ENCODE peak calls at places on chromosomes 6 and 20, in four cellular contexts. One of them, this sample, is unnamed.

GRCh38 chr20:24402234-24402633 is 67.2 kb upstream of the SYNDIG1 start:
- DNase-seq in endothelial cell of umbilical vein: no peak
- DNase-seq in astrocyte: no peak
- DNase-seq in neural progenitor cell: no peak
- DNase-seq in this sample: no peak

GRCh38 chr6:33992191-33992590 is 153.7 kb downstream of the GRM4 start:
- DNase-seq in endothelial cell of umbilical vein: no peak
- DNase-seq in neural progenitor cell: no peak
- DNase-seq in astrocyte: no peak
- DNase-seq in this sample: no peak

GRCh38 chr6:43712590-43712989 is 25.0 kb upstream of the MRPS18A start:
- DNase-seq in astrocyte: no peak
- DNase-seq in endothelial cell of umbilical vein: no peak
- DNase-seq in neural progenitor cell: no peak
- DNase-seq in this sample: no peak

GRCh38 chr6:4084444-4085328 is 5.7 kb upstream of the FAM217A start:
- DNase-seq in endothelial cell of umbilical vein: no peak
- DNase-seq in neural progenitor cell: no peak
- DNase-seq in astrocyte: no peak
- DNase-seq in this sample: no peak

GRCh38 chr6:53615633-53616449 is 49.7 kb downstream of the KLHL31 start:
- DNase-seq in astrocyte: peak; percentile 83
- DNase-seq in endothelial cell of umbilical vein: no peak
- DNase-seq in neural progenitor cell: no peak
- DNase-seq in this sample: peak; percentile 82

GRCh38 chr20:62360854-62361798 is 6.0 kb downstream of the LAMA5 start:
- DNase-seq in astrocyte: no peak
- DNase-seq in endothelial cell of umbilical vein: no peak
- DNase-seq in neural progenitor cell: no peak
- DNase-seq in this sample: no peak

GRCh38 chr6:82143041-82143481 is 104.5 kb downstream of the IBTK start:
- DNase-seq in neural progenitor cell: no peak
- DNase-seq in astrocyte: peak; percentile 12
- DNase-seq in endothelial cell of umbilical vein: no peak
- DNase-seq in this sample: peak; percentile 37

GRCh38 chr6:165661416-165662001 is 1.5 kb downstream of the PDE10A start:
- DNase-seq in astrocyte: no peak
- DNase-seq in endothelial cell of umbilical vein: no peak
- DNase-seq in neural progenitor cell: peak; percentile 51
- DNase-seq in this sample: no peak

GRCh38 chr6:348860-349396 is 42.6 kb upstream of the IRF4 start:
- DNase-seq in astrocyte: no peak
- DNase-seq in endothelial cell of umbilical vein: no peak
- DNase-seq in neural progenitor cell: no peak
- DNase-seq in this sample: no peak

GRCh38 chr6:38080349-38080748 is 260.8 kb downstream of the ZFAND3 start:
- DNase-seq in endothelial cell of umbilical vein: peak; percentile 36
- DNase-seq in neural progenitor cell: no peak
- DNase-seq in astrocyte: peak; percentile 33
- DNase-seq in this sample: peak; percentile 43

GRCh38 chr20:23399568-23400241 is 21.6 kb downstream of the NAPB start:
- DNase-seq in endothelial cell of umbilical vein: no peak
- DNase-seq in neural progenitor cell: no peak
- DNase-seq in astrocyte: peak; percentile 84
- DNase-seq in this sample: no peak

GRCh38 chr6:159466934-159467333 is 226.1 kb downstream of the SOD2 start:
- DNase-seq in neural progenitor cell: no peak
- DNase-seq in endothelial cell of umbilical vein: no peak
- DNase-seq in astrocyte: no peak
- DNase-seq in this sample: no peak

GRCh38 chr6:109076421-109076820 is 18.2 kb downstream of the SESN1 start:
- DNase-seq in neural progenitor cell: no peak
- DNase-seq in endothelial cell of umbilical vein: peak; percentile 28
- DNase-seq in astrocyte: no peak
- DNase-seq in this sample: no peak

GRCh38 chr6:119575721-119576120 is 226.2 kb upstream of the MAN1A1 start:
- DNase-seq in neural progenitor cell: no peak
- DNase-seq in astrocyte: peak; percentile 74
- DNase-seq in endothelial cell of umbilical vein: no peak
- DNase-seq in this sample: peak; percentile 9

GRCh38 chr6:163667372-163668060 is 253.0 kb downstream of the QKI start:
- DNase-seq in neural progenitor cell: no peak
- DNase-seq in astrocyte: peak; percentile 44
- DNase-seq in endothelial cell of umbilical vein: no peak
- DNase-seq in this sample: peak; percentile 27

GRCh38 chr6:3341467-3341866 is 82.7 kb downstream of the PSMG4 start:
- DNase-seq in astrocyte: peak; percentile 91
- DNase-seq in endothelial cell of umbilical vein: no peak
- DNase-seq in neural progenitor cell: peak; percentile 69
- DNase-seq in this sample: peak; percentile 95

GRCh38 chr6:111663692-111664564 is 58.2 kb upstream of the TRAF3IP2 start:
- DNase-seq in astrocyte: peak; percentile 41
- DNase-seq in endothelial cell of umbilical vein: peak; percentile 38
- DNase-seq in neural progenitor cell: peak; percentile 92
- DNase-seq in this sample: peak; percentile 50

DNA sequence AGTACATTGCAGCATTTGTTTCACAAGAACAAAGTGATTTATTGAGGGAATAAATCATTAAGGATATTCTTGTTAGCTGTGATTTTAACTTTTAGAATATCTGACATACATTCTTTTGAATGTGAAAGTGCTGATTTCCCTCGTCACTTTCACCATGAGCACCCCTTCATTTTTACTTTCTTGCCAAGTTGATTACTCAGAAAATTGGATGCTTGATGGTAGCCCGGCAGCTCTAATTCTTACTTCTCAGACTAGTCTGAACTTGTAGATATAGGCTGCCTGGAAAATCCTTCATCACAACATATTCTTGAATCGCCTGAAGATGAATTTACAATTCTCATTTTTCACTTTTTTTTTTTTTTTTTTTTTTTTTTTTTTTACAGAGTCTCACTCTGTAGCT is 147.1 kb upstream of the SMLR1 start:
- DNase-seq in neural progenitor cell: no peak
- DNase-seq in astrocyte: peak; percentile 69
- DNase-seq in endothelial cell of umbilical vein: no peak
- DNase-seq in this sample: peak; percentile 74
- H2AFZ ChIP-seq in neural progenitor cell: no peak overlapping the region
- H2AFZ ChIP-seq in astrocyte: no peak overlapping the region
- H2AFZ ChIP-seq in endothelial cell of umbilical vein: no peak overlapping the region
- H2AFZ ChIP-seq in this sample: no peak overlapping the region

GRCh38 chr6:17724341-17724740 is 17.6 kb upstream of the NUP153 start:
- DNase-seq in endothelial cell of umbilical vein: no peak
- DNase-seq in neural progenitor cell: no peak
- DNase-seq in astrocyte: no peak
- DNase-seq in this sample: no peak

GRCh38 chr6:17730078-17730704 is 23.5 kb upstream of the NUP153 start:
- DNase-seq in endothelial cell of umbilical vein: no peak
- DNase-seq in neural progenitor cell: no peak
- DNase-seq in astrocyte: no peak
- DNase-seq in this sample: no peak

GRCh38 chr6:17725083-17725482 is 18.4 kb upstream of the NUP153 start:
- DNase-seq in endothelial cell of umbilical vein: peak; percentile 75
- DNase-seq in neural progenitor cell: no peak
- DNase-seq in astrocyte: peak; percentile 44
- DNase-seq in this sample: peak; percentile 64

GRCh38 chr6:17729223-17730077 is 22.7 kb upstream of the NUP153 start:
- DNase-seq in endothelial cell of umbilical vein: no peak
- DNase-seq in neural progenitor cell: no peak
- DNase-seq in astrocyte: no peak
- DNase-seq in this sample: no peak

GRCh38 chr6:17728551-17729222 is 22.0 kb upstream of the NUP153 start:
- DNase-seq in astrocyte: no peak
- DNase-seq in endothelial cell of umbilical vein: no peak
- DNase-seq in neural progenitor cell: no peak
- DNase-seq in this sample: no peak
- H3K4me3 ChIP-seq in astrocyte: no peak overlapping the region
- H3K4me3 ChIP-seq in endothelial cell of umbilical vein: no peak overlapping the region
- H3K4me3 ChIP-seq in neural progenitor cell: no peak overlapping the region
- H3K4me3 ChIP-seq in this sample: no peak overlapping the region

DNA sequence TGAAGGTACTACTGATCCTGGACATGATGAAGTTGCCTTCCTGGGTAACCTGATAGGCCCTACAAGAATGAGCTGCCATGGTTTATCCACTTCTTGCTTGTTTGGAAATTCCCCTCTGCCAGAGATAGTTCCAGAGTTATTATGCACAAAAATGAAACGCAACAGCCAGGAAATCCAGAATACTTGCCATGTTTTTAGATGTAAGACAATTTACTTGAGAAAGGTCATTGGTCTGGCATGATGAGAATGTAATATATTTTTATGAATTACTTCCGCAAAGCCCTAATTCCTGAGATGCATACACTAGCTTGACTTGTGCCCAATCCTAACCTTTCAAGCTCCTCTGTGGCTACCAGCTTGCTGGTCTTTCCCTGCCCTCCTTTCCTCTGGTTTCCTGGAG is 27.9 kb upstream of the NT5E start:
- DNase-seq in astrocyte: peak; percentile 65
- DNase-seq in neural progenitor cell: no peak
- DNase-seq in endothelial cell of umbilical vein: peak; percentile 29
- DNase-seq in this sample: no peak
- H2AFZ ChIP-seq in astrocyte: no peak overlapping the region
- H2AFZ ChIP-seq in neural progenitor cell: no peak overlapping the region
- H2AFZ ChIP-seq in endothelial cell of umbilical vein: peak overlapping the region; percentile 61
- H2AFZ ChIP-seq in this sample: no peak overlapping the region

GRCh38 chr20:15162061-15162740 is 824.8 kb upstream of the FLRT3 start:
- DNase-seq in astrocyte: no peak
- DNase-seq in neural progenitor cell: no peak
- DNase-seq in endothelial cell of umbilical vein: no peak
- DNase-seq in this sample: no peak
- H3K4me3 ChIP-seq in astrocyte: no peak overlapping the region
- H3K4me3 ChIP-seq in neural progenitor cell: no peak overlapping the region
- H3K4me3 ChIP-seq in endothelial cell of umbilical vein: no peak overlapping the region
- H3K4me3 ChIP-seq in this sample: no peak overlapping the region

DNA sequence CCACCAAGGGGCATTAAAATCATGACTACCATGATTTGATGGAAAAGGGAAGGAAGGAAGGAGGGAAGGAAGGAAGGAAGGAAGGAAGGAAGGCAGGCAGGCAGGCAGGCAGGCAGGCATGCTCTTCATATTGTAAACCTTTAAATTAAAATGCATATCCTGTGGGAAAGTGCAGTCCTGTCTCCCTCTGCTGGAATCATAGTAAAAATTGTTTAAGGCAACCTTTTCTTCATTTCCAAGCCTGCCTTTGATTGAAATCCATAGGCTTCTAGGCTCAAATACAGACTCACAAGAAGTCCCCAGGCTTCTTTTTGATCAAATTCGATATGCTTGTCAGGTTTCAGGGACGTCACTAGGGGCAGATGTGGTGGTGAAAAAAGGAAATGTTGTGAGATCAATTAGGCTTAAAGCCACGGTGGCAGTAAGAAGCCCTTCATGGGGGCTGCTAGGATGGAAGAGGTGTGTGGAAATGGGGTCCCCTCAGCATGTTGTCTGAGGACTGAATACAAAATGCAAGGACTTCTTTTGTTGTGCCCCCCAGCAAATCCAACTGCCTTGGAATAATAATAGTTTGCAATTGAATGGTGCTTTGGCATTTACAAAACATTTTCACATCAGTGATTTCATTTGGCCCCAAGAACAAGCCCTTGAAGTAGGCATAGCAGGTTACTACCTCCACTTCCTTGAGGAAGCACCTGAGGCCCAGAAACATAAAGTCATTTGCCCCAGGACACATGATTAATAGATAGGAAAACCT is 25.6 kb upstream of the GABRR1 start:
- DNase-seq in neural progenitor cell: peak; percentile 44
- DNase-seq in endothelial cell of umbilical vein: peak; percentile 60
- DNase-seq in astrocyte: peak; percentile 18
- DNase-seq in this sample: peak; percentile 36
- H2AFZ ChIP-seq in neural progenitor cell: peak overlapping the region; percentile 32
- H2AFZ ChIP-seq in endothelial cell of umbilical vein: no peak overlapping the region
- H2AFZ ChIP-seq in astrocyte: no peak overlapping the region
- H2AFZ ChIP-seq in this sample: no peak overlapping the region

GRCh38 chr20:50336631-50337030 is 146.0 kb downstream of the CEBPB start:
- DNase-seq in endothelial cell of umbilical vein: no peak
- DNase-seq in astrocyte: no peak
- DNase-seq in neural progenitor cell: no peak
- DNase-seq in this sample: peak; percentile 19

GRCh38 chr20:50339196-50339901 is 148.7 kb downstream of the CEBPB start:
- DNase-seq in endothelial cell of umbilical vein: no peak
- DNase-seq in neural progenitor cell: peak; percentile 29
- DNase-seq in astrocyte: peak; percentile 82
- DNase-seq in this sample: peak; percentile 75

GRCh38 chr20:50337521-50338466 is 147.2 kb downstream of the CEBPB start:
- DNase-seq in astrocyte: no peak
- DNase-seq in neural progenitor cell: no peak
- DNase-seq in endothelial cell of umbilical vein: no peak
- DNase-seq in this sample: no peak

GRCh38 chr20:50340586-50340985 is 150.0 kb downstream of the CEBPB start:
- DNase-seq in astrocyte: no peak
- DNase-seq in endothelial cell of umbilical vein: no peak
- DNase-seq in neural progenitor cell: no peak
- DNase-seq in this sample: no peak

DNA sequence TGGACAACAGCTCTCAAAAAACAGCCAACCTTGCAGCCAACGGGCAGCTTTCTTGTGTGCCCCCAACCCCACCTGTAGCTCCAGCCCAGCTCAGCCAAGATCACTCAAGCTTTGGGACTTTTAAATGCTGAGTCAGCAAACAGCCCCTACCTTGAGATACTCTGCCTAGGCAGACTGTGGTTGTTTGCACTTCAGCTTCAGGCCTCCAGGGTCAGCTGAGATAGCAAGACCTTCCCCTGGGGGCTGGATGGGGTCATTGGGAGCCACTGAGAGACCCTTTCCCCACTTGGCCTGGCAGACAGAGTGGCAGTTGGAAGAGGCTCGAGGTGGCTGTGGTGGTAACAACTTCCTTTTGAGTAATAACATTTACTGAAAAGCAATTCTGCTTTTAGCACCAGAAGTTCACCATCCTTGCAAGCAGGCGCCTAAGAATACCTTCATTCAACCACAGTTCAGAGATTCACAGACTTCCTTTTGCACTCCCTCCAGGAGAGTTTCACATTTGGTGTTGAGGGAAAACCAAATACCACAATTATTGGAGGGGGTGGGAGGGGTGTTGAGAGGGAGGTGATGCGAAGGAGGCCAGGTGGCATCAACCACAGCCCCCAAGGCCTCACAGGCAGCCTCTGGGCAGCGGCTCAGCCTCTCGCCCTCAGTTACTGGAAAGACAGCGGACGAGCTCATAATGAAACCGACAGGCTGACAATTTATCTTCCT is 148.0 kb downstream of the CEBPB start:
- DNase-seq in astrocyte: peak; percentile 59
- DNase-seq in endothelial cell of umbilical vein: no peak
- DNase-seq in neural progenitor cell: peak; percentile 39
- DNase-seq in this sample: peak; percentile 67
- H3K4me3 ChIP-seq in astrocyte: no peak overlapping the region
- H3K4me3 ChIP-seq in endothelial cell of umbilical vein: no peak overlapping the region
- H3K4me3 ChIP-seq in neural progenitor cell: no peak overlapping the region
- H3K4me3 ChIP-seq in this sample: no peak overlapping the region

DNA sequence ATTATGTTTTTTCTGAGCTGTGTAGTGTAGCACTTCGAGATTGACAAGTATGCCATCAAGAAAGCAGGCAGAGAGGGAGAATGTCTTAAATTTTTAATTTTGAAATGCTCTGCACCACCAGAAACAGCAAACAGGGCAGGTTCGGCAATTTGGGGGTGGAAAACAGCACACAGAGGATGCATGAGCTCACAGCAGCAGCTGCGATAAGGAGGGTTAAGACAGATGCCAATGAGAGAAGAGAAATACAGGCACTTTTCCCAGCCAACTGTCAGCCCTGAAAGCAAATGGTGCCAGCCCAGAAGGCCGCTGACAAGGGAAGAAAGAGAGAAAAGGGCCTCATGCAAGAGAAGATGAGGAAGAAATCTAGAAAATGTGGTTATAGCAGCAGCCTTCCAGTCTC is 15.1 kb upstream of the SNRPB2 start:
- DNase-seq in endothelial cell of umbilical vein: no peak
- DNase-seq in astrocyte: no peak
- DNase-seq in neural progenitor cell: no peak
- DNase-seq in this sample: no peak
- H2AFZ ChIP-seq in endothelial cell of umbilical vein: no peak overlapping the region
- H2AFZ ChIP-seq in astrocyte: no peak overlapping the region
- H2AFZ ChIP-seq in neural progenitor cell: peak overlapping the region; percentile 75
- H2AFZ ChIP-seq in this sample: no peak overlapping the region